ENCODE peak calls at places on chromosomes 3 and 15, in six cellular contexts. One of them, this sample, is unnamed. For H3K9me3, the result is how much of the 10 kb centered on the place peaks cover.

GRCh38 chr15:62112616-62113593 is 46.1 kb downstream of the C2CD4A start:
- DNase-seq in ovary: no peak
- DNase-seq in HCT116: no peak
- DNase-seq in breast epithelium: peak
- DNase-seq in suprapubic skin: no peak
- DNase-seq in uterus: no peak
- DNase-seq in this sample: peak

GRCh38 chr3:129555616-129556357 is 12.8 kb downstream of the H1-8 start:
- DNase-seq in uterus: no peak
- DNase-seq in HCT116: no peak
- DNase-seq in ovary: no peak
- DNase-seq in breast epithelium: no peak
- DNase-seq in suprapubic skin: no peak
- DNase-seq in this sample: no peak

GRCh38 chr3:182962162-182962561 is 18.2 kb downstream of the DCUN1D1 start:
- DNase-seq in uterus: peak
- DNase-seq in ovary: no peak
- DNase-seq in suprapubic skin: no peak
- DNase-seq in HCT116: no peak
- DNase-seq in breast epithelium: no peak
- DNase-seq in this sample: peak

GRCh38 chr3:146929696-146930095 is 324.6 kb upstream of the PLSCR5 start:
- DNase-seq in ovary: no peak
- DNase-seq in HCT116: no peak
- DNase-seq in breast epithelium: no peak
- DNase-seq in uterus: no peak
- DNase-seq in suprapubic skin: no peak
- DNase-seq in this sample: no peak

GRCh38 chr15:92840149-92840548 is 60.0 kb upstream of the CHD2 start:
- DNase-seq in uterus: no peak
- DNase-seq in ovary: no peak
- DNase-seq in HCT116: no peak
- DNase-seq in breast epithelium: peak
- DNase-seq in suprapubic skin: no peak
- DNase-seq in this sample: no peak

GRCh38 chr3:159882784-159883779 is 105.6 kb upstream of the IL12A start:
- DNase-seq in suprapubic skin: no peak
- DNase-seq in breast epithelium: no peak
- DNase-seq in HCT116: no peak
- DNase-seq in ovary: no peak
- DNase-seq in uterus: no peak
- DNase-seq in this sample: no peak

GRCh38 chr15:74725241-74725774 is at the start of gene CYP1A1:
- DNase-seq in HCT116: no peak
- DNase-seq in uterus: no peak
- DNase-seq in ovary: no peak
- DNase-seq in breast epithelium: no peak
- DNase-seq in suprapubic skin: peak
- DNase-seq in this sample: peak

GRCh38 chr3:179067839-179068238 is 3.8 kb downstream of the ZMAT3 start:
- DNase-seq in ovary: no peak
- DNase-seq in breast epithelium: no peak
- DNase-seq in suprapubic skin: no peak
- DNase-seq in HCT116: no peak
- DNase-seq in uterus: no peak
- DNase-seq in this sample: no peak

GRCh38 chr15:24919446-24919845 is 35.3 kb upstream of the SNRPN start:
- DNase-seq in suprapubic skin: no peak
- DNase-seq in breast epithelium: no peak
- DNase-seq in uterus: no peak
- DNase-seq in ovary: no peak
- DNase-seq in HCT116: no peak
- DNase-seq in this sample: no peak

GRCh38 chr3:166304509-166305063 is 467.4 kb upstream of the BCHE start:
- DNase-seq in suprapubic skin: no peak
- DNase-seq in HCT116: no peak
- DNase-seq in uterus: no peak
- DNase-seq in breast epithelium: no peak
- DNase-seq in ovary: no peak
- DNase-seq in this sample: no peak

GRCh38 chr3:127068871-127069270 is 86.0 kb downstream of the PLXNA1 start:
- DNase-seq in uterus: no peak
- DNase-seq in HCT116: no peak
- DNase-seq in breast epithelium: no peak
- DNase-seq in suprapubic skin: no peak
- DNase-seq in ovary: no peak
- DNase-seq in this sample: no peak

GRCh38 chr3:111681705-111682426 is 86.7 kb upstream of the ZBED2 start:
- DNase-seq in uterus: no peak
- DNase-seq in breast epithelium: no peak
- DNase-seq in suprapubic skin: no peak
- DNase-seq in HCT116: no peak
- DNase-seq in ovary: no peak
- DNase-seq in this sample: no peak

GRCh38 chr3:5260992-5261501 is 73.5 kb downstream of the EDEM1 start:
- DNase-seq in HCT116: no peak
- DNase-seq in ovary: no peak
- DNase-seq in uterus: no peak
- DNase-seq in suprapubic skin: no peak
- DNase-seq in breast epithelium: no peak
- DNase-seq in this sample: no peak

GRCh38 chr3:130969621-130970020 is 57.0 kb downstream of the ASTE1 start:
- DNase-seq in suprapubic skin: no peak
- DNase-seq in HCT116: no peak
- DNase-seq in breast epithelium: no peak
- DNase-seq in ovary: no peak
- DNase-seq in uterus: no peak
- DNase-seq in this sample: no peak

GRCh38 chr15:52256930-52257733 is 38.5 kb downstream of the MYO5C start:
- DNase-seq in uterus: no peak
- DNase-seq in HCT116: no peak
- DNase-seq in breast epithelium: no peak
- DNase-seq in ovary: no peak
- DNase-seq in suprapubic skin: no peak
- DNase-seq in this sample: no peak

GRCh38 chr15:40343512-40343911 is 2.8 kb upstream of the CCDC9B start:
- DNase-seq in breast epithelium: no peak
- DNase-seq in suprapubic skin: no peak
- DNase-seq in ovary: no peak
- DNase-seq in HCT116: no peak
- DNase-seq in uterus: no peak
- DNase-seq in this sample: no peak

GRCh38 chr3:50299929-50300680 is 900 bp upstream of the HYAL3 start:
- DNase-seq in uterus: no peak
- DNase-seq in HCT116: no peak
- DNase-seq in suprapubic skin: no peak
- DNase-seq in ovary: peak
- DNase-seq in breast epithelium: no peak
- DNase-seq in this sample: no peak

GRCh38 chr3:56855856-56856538 is 54.2 kb upstream of the ARHGEF3 start:
- DNase-seq in uterus: peak
- DNase-seq in ovary: no peak
- DNase-seq in suprapubic skin: no peak
- DNase-seq in breast epithelium: no peak
- DNase-seq in HCT116: no peak
- DNase-seq in this sample: peak

GRCh38 chr3:25854635-25855034 is 64.7 kb downstream of the OXSM start:
- DNase-seq in HCT116: no peak
- DNase-seq in suprapubic skin: no peak
- DNase-seq in uterus: no peak
- DNase-seq in breast epithelium: no peak
- DNase-seq in ovary: no peak
- DNase-seq in this sample: no peak

GRCh38 chr3:107218864-107219269 is 158.4 kb upstream of the CCDC54 start:
- DNase-seq in uterus: no peak
- DNase-seq in ovary: no peak
- DNase-seq in suprapubic skin: no peak
- DNase-seq in HCT116: no peak
- DNase-seq in breast epithelium: no peak
- DNase-seq in this sample: no peak

GRCh38 chr15:51069983-51070382 is 24.7 kb downstream of the TNFAIP8L3 start:
- DNase-seq in breast epithelium: no peak
- DNase-seq in HCT116: no peak
- DNase-seq in suprapubic skin: no peak
- DNase-seq in uterus: no peak
- DNase-seq in ovary: no peak
- DNase-seq in this sample: no peak

GRCh38 chr15:77393471-77393840 is 26.4 kb downstream of the PEAK1 start:
- DNase-seq in uterus: no peak
- DNase-seq in suprapubic skin: no peak
- DNase-seq in breast epithelium: no peak
- DNase-seq in ovary: no peak
- DNase-seq in HCT116: no peak
- DNase-seq in this sample: no peak

GRCh38 chr3:18443670-18444596 is 18.8 kb upstream of the SATB1 start:
- DNase-seq in breast epithelium: no peak
- DNase-seq in HCT116: no peak
- DNase-seq in ovary: peak
- DNase-seq in suprapubic skin: peak
- DNase-seq in uterus: peak
- DNase-seq in this sample: peak

GRCh38 chr3:46271209-46271608 is 28.9 kb downstream of the CCR3 start:
- DNase-seq in HCT116: no peak
- DNase-seq in uterus: no peak
- DNase-seq in ovary: no peak
- DNase-seq in suprapubic skin: no peak
- DNase-seq in breast epithelium: no peak
- DNase-seq in this sample: no peak

GRCh38 chr3:55487376-55488241 is 503 bp upstream of the WNT5A start:
- DNase-seq in ovary: peak
- DNase-seq in uterus: peak
- DNase-seq in suprapubic skin: no peak
- DNase-seq in HCT116: no peak
- DNase-seq in breast epithelium: peak
- DNase-seq in this sample: no peak

GRCh38 chr3:152459572-152459971 is 190.8 kb downstream of the MBNL1 start:
- DNase-seq in suprapubic skin: no peak
- DNase-seq in breast epithelium: no peak
- DNase-seq in uterus: no peak
- DNase-seq in HCT116: no peak
- DNase-seq in ovary: no peak
- DNase-seq in this sample: no peak

DNA sequence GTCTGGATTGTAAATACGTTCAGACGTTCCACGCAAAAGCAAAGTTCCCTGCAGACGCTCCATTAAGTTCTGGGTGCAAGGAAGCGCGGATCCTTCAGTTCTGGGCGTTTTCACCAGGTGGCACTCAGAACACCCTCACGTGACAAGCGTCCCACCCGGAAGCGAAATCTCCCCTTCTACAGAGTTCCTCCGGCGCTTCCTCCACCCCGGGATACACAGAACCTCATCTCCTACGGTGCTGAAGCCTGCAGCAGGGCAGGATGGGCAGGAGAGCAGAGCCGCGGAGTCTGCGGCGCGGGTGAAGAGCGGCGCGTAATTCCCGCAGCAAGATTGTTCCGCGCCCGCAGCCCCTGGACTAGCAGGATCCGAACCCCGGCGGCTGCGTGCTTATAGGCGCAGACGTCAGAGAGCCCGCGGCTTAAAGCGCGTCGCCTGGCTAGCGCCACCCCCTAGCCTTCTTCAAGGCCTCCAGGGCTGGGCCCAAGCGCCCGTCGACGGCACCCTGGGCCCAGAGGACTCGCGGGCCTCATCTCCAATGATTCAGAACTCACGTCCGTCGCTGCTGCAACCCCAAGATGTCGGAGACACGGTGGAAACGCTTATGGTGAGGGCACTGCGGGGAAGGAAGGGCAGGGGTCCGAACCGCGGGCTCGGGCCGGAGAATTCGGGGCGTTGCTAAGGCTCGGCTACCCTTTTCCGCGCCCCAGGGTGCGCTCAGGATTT is at the start of gene SLC25A38:
- DNase-seq in uterus: peak
- DNase-seq in suprapubic skin: peak
- DNase-seq in HCT116: peak
- DNase-seq in ovary: peak
- DNase-seq in breast epithelium: peak
- DNase-seq in this sample: peak
- TF ChIP-seq POLR2A in uterus: no peak
- TF ChIP-seq POLR2A in suprapubic skin: no peak
- TF ChIP-seq POLR2A in HCT116: peak
- TF ChIP-seq POLR2A in ovary: peak
- TF ChIP-seq POLR2A in breast epithelium: no peak
- TF ChIP-seq POLR2A in this sample: peak

DNA sequence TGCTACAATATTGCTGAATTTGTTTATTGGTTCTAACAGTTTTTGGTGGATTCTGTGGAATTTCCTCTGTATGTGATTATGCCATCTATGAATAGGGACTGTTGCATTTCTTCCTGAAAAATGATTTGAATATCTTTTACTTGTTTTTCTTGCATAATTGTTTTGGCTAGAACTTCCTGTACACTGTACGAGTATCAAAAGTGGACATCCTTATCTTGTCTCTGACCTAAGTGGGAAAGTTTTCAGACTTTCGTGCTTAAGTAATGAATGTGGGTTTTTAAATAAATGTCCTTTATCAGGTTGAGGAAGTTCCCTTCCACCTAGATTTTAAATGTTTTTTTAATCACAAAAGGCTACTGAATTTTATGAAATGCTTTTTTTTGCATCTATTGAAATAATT is 203.8 kb upstream of the ATP10A start:
- DNase-seq in breast epithelium: no peak
- DNase-seq in suprapubic skin: no peak
- DNase-seq in ovary: no peak
- DNase-seq in HCT116: no peak
- DNase-seq in uterus: no peak
- DNase-seq in this sample: no peak
- H3K9me3 ChIP-seq in breast epithelium: under half
- H3K9me3 ChIP-seq in suprapubic skin: under half
- H3K9me3 ChIP-seq in ovary: under half
- H3K9me3 ChIP-seq in HCT116: under half
- H3K9me3 ChIP-seq in uterus: under half
- H3K9me3 ChIP-seq in this sample: under half

DNA sequence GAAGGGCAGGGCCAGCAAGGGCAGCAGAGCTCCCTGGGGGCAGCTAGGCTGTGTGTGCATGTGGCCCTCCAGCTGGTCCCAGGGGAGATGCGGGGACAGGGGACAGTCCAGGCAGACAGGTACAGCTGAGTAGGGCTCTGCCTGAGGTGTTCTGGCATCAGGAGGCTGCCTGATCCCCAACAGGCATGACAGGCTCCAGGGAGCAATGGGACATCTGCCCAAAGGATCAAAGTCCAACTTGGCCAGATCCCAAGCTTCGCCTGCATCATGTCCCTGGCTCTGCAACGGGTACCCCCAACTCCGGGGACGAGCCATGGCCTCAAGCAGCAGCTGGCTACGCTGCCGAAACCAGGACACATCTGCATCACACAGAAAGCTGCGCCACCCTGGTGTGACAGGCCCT is 21.8 kb downstream of the ATRIP start:
- DNase-seq in suprapubic skin: no peak
- DNase-seq in uterus: no peak
- DNase-seq in HCT116: no peak
- DNase-seq in ovary: no peak
- DNase-seq in breast epithelium: no peak
- DNase-seq in this sample: no peak
- H3K4me3 ChIP-seq in suprapubic skin: peak
- H3K4me3 ChIP-seq in uterus: no peak
- H3K4me3 ChIP-seq in HCT116: no peak
- H3K4me3 ChIP-seq in ovary: no peak
- H3K4me3 ChIP-seq in breast epithelium: no peak
- H3K4me3 ChIP-seq in this sample: no peak

GRCh38 chr15:99452728-99453643 is 112.8 kb upstream of the MEF2A start:
- DNase-seq in uterus: peak
- DNase-seq in breast epithelium: peak
- DNase-seq in ovary: peak
- DNase-seq in HCT116: no peak
- DNase-seq in suprapubic skin: no peak
- DNase-seq in this sample: peak
- TF ChIP-seq POLR2A in uterus: no peak
- TF ChIP-seq POLR2A in breast epithelium: no peak
- TF ChIP-seq POLR2A in ovary: no peak
- TF ChIP-seq POLR2A in HCT116: no peak
- TF ChIP-seq POLR2A in suprapubic skin: no peak
- TF ChIP-seq POLR2A in this sample: peak

This sample was measured in adrenal gland.